ENCODE peak calls at places on chromosome 3, in six cellular contexts. D is pancreas; F is mucosa of descending colon; H is ovary; Q is CD8-positive, alpha-beta T cell; W is uterus. P is an unnamed sample.

GRCh38 chr3:54122046-54122801 is at the start of gene CACNA2D3:
- DNase-seq in W (no peak), Q (no peak), D (peak; percentile 71), F (peak; percentile 75), H (peak; percentile 81), P (peak; percentile 13)

GRCh38 chr3:63960048-63960711 is 48.0 kb upstream of the SCAANT1 start:
- DNase-seq in Q (no peak), F (peak; percentile 32), D (no peak), W (peak; percentile 28), H (no peak), P (no peak)

GRCh38 chr3:190281308-190282051 is 40.8 kb downstream of the CLDN1 start:
- DNase-seq in H (no peak), F (no peak), Q (no peak), W (no peak), D (no peak), P (no peak)

GRCh38 chr3:172517859-172518466 is 5.3 kb downstream of the TNFSF10 start:
- DNase-seq in Q (no peak), F (no peak), H (no peak), D (no peak), W (no peak), P (no peak)

GRCh38 chr3:72180405-72180804 is 395.5 kb upstream of the PROK2 start:
- DNase-seq in F (no peak), H (no peak), W (no peak), D (no peak), Q (no peak), P (no peak)

GRCh38 chr3:56369914-56370313 is 98.4 kb downstream of the ERC2 start:
- DNase-seq in Q (no peak), H (no peak), D (no peak), W (no peak), F (no peak), P (no peak)

GRCh38 chr3:141485578-141486415 is 1.0 kb upstream of the RASA2 start:
- DNase-seq in W (no peak), D (no peak), H (no peak), Q (no peak), F (peak; percentile 59), P (no peak)

GRCh38 chr3:130835483-130835882 is 58.4 kb upstream of the ATP2C1 start:
- DNase-seq in Q (no peak), H (no peak), D (no peak), F (no peak), W (no peak), P (no peak)

GRCh38 chr3:140597792-140598191 is 80.1 kb upstream of the TRIM42 start:
- DNase-seq in D (no peak), H (no peak), F (no peak), Q (no peak), W (no peak), P (no peak)

GRCh38 chr3:30657914-30658313 is 51.5 kb downstream of the TGFBR2 start:
- DNase-seq in D (no peak), W (no peak), Q (no peak), F (no peak), H (no peak), P (no peak)

GRCh38 chr3:181721369-181721768 is 9.6 kb downstream of the SOX2 start:
- DNase-seq in Q (no peak), D (no peak), H (no peak), F (no peak), W (no peak), P (no peak)

GRCh38 chr3:143313598-143314188 is 194.1 kb downstream of the CHST2 start:
- DNase-seq in F (no peak), W (no peak), H (no peak), Q (no peak), D (no peak), P (no peak)

GRCh38 chr3:195003006-195003892 is 267.7 kb downstream of the XXYLT1 start:
- DNase-seq in W (peak; percentile 77), F (no peak), H (peak; percentile 56), Q (no peak), D (peak; percentile 44), P (no peak)

GRCh38 chr3:154973851-154974250 is 106.3 kb upstream of the MME start:
- DNase-seq in W (no peak), Q (no peak), D (no peak), F (no peak), H (no peak), P (no peak)

GRCh38 chr3:174859109-174859735 is at the start of gene NAALADL2:
- DNase-seq in D (no peak), F (no peak), Q (no peak), W (no peak), H (no peak), P (no peak)

GRCh38 chr3:37824954-37825328 is 36.7 kb upstream of the CTDSPL start:
- DNase-seq in F (no peak), Q (no peak), H (no peak), D (no peak), W (no peak), P (no peak)

GRCh38 chr3:152786977-152787681 is 47.8 kb upstream of the P2RY1 start:
- DNase-seq in Q (no peak), D (no peak), W (no peak), H (no peak), F (no peak), P (no peak)

GRCh38 chr3:195394700-195395099 is 48.1 kb downstream of the ACAP2 start:
- DNase-seq in W (no peak), F (no peak), Q (no peak), H (no peak), D (no peak), P (peak; percentile 25)

GRCh38 chr3:118688396-118688884 is 346.2 kb downstream of the IGSF11 start:
- DNase-seq in F (no peak), W (no peak), Q (no peak), D (no peak), H (no peak), P (no peak)

GRCh38 chr3:72892870-72893269 is 5.0 kb downstream of the GXYLT2 start:
- DNase-seq in W (no peak), F (no peak), D (no peak), H (no peak), Q (no peak), P (no peak)

GRCh38 chr3:126317029-126317996 is 39.9 kb downstream of the KLF15 start:
- DNase-seq in Q (no peak), D (no peak), F (no peak), W (no peak), H (no peak), P (no peak)

DNA sequence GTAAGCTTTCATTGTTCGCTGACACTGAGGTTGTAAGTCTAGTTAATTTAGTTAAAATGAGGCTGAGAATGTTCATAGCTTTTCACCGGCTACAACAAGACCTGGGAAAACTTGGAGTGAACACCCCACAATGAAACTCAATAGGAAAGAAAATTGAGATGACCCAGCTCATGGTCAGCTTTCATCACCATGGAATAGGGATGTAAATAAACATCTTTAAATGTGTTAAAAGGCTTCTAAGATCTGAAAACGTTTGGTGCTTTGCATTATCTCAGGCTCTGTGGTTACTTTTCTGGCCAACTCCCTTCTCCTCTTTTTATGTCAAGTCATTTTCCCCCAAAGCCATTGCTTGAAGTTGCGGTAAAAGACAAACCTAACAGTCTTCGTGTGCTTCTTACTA is 195.8 kb downstream of the MECOM start:
- DNase-seq in D (no peak), W (no peak), F (no peak), Q (no peak), H (no peak), P (no peak)
- H3K36me3 ChIP-seq in D (no peaks in the 10 kb centered on the region), W (no peaks in the 10 kb centered on the region), F (no peaks in the 10 kb centered on the region), Q (no peaks in the 10 kb centered on the region), H (no peaks in the 10 kb centered on the region), P (no peaks in the 10 kb centered on the region)

GRCh38 chr3:34569437-34569836 is 771.0 kb downstream of the PDCD6IP start:
- DNase-seq in H (no peak), W (no peak), Q (no peak), F (no peak), D (no peak), P (no peak)
- H3K4me3 ChIP-seq in H (no peak overlapping the region), W (no peak overlapping the region), Q (no peak overlapping the region), F (no peak overlapping the region), D (no peak overlapping the region), P (no peak overlapping the region)

GRCh38 chr3:12536423-12536822 is 8.9 kb downstream of the MKRN2OS start:
- DNase-seq in F (no peak), D (no peak), Q (no peak), H (no peak), W (no peak), P (no peak)
- TF ChIP-seq CTCF in F (no peak), D (no peak), Q (no peak), H (no peak), W (no peak), P (no peak)

GRCh38 chr3:47766186-47766585 is 15.5 kb downstream of the SMARCC1 start:
- DNase-seq in Q (no peak), D (no peak), H (no peak), W (no peak), F (no peak), P (no peak)
- H3K36me3 ChIP-seq in Q (peaks cover 4% of the 10 kb centered on the region), D (no peaks in the 10 kb centered on the region), H (no peaks in the 10 kb centered on the region), W (no peaks in the 10 kb centered on the region), F (no peaks in the 10 kb centered on the region), P (peaks cover 6% of the 10 kb centered on the region)

GRCh38 chr3:15794842-15795562 is 2.8 kb downstream of the ANKRD28 start:
- DNase-seq in W (no peak), F (no peak), D (no peak), Q (no peak), H (no peak), P (no peak)
- H3K4me3 ChIP-seq in W (peak overlapping the region; percentile 39), F (no peak overlapping the region), D (no peak overlapping the region), Q (no peak overlapping the region), H (peak overlapping the region; percentile 38), P (peak overlapping the region; percentile 59)

GRCh38 chr3:48119495-48120193 is 68.6 kb downstream of the CDC25A start:
- DNase-seq in Q (no peak), H (peak; percentile 89), W (peak; percentile 79), D (no peak), F (peak; percentile 29), P (no peak)
- TF ChIP-seq CTCF in Q (no peak), H (no peak), W (no peak), D (no peak), F (no peak), P (no peak)

GRCh38 chr3:46678280-46678679 is 15.2 kb downstream of the ALS2CL start:
- DNase-seq in Q (no peak), D (no peak), H (no peak), W (no peak), F (peak; percentile 12), P (no peak)
- H3K36me3 ChIP-seq in Q (no peaks in the 10 kb centered on the region), D (no peaks in the 10 kb centered on the region), H (no peaks in the 10 kb centered on the region), W (no peaks in the 10 kb centered on the region), F (no peaks in the 10 kb centered on the region), P (no peaks in the 10 kb centered on the region)

DNA sequence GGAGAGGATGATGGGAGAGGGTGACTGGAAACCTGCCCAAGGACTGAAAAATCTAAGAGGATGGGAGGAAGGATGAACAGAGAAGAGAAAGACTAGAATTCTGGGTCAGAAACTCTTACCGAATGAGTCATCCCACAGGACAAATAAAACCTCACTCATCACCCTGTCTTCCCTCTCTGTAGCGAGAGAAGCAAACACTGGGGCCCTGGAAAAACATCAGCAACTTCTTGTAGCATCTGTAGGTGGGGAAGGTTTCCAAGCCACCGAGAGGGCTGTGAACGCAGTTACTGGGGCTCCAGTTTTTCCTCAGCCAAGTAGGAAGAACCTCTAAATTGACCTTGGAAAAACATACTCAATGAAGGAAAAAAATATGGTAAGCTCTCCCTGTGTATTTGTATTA is 193.0 kb upstream of the TPRG1 start:
- DNase-seq in Q (no peak), F (no peak), H (peak; percentile 68), W (peak; percentile 70), D (no peak), P (no peak)
- H3K4me3 ChIP-seq in Q (no peak overlapping the region), F (no peak overlapping the region), H (no peak overlapping the region), W (no peak overlapping the region), D (no peak overlapping the region), P (no peak overlapping the region)

GRCh38 chr3:150603090-150603887 is at the start of gene SELENOT:
- DNase-seq in H (peak; percentile 97), W (peak; percentile 96), F (peak; percentile 97), Q (peak; percentile 94), D (peak; percentile 99), P (peak; percentile 100)
- TF ChIP-seq CTCF in H (peak; percentile 64), W (no peak), F (no peak), Q (no peak), D (no peak), P (peak; percentile 15)